ENCODE peak calls at places on chromosomes 16 and 17, in nine cellular contexts. H is foreskin fibroblast, G is lung, E is Caco-2, F is AG09309, P is left lung, T is IMR-90, J is upper lobe of right lung, Q is fibroblast of lung. L is an unnamed sample.

GRCh38 chr16:30910427-30911029 is 12.8 kb upstream of the FBXL19 start:
- DNase-seq in H (no peak), G (no peak), E (no peak), F (no peak), P (no peak), T (no peak), J (no peak), Q (no peak), L (no peak)

GRCh38 chr17:4934173-4934979 is 2.3 kb downstream of the GP1BA start:
- DNase-seq in H (no peak), G (no peak), E (no peak), F (no peak), P (peak; percentile 78), T (peak; percentile 38), J (peak; percentile 71), Q (peak; percentile 58), L (no peak)

GRCh38 chr17:40219073-40219860 is at the start of gene WIPF2:
- DNase-seq in H (peak; percentile 93), G (peak; percentile 97), E (peak; percentile 98), F (peak; percentile 74), P (peak; percentile 98), T (peak; percentile 94), J (peak; percentile 98), Q (peak; percentile 93), L (peak; percentile 78)

GRCh38 chr17:28897769-28898259 is 281 bp upstream of the FLOT2 start:
- DNase-seq in H (no peak), G (no peak), E (no peak), F (no peak), P (no peak), T (no peak), J (no peak), Q (no peak), L (no peak)

GRCh38 chr17:76278268-76278908 is 13.2 kb downstream of the UBALD2 start:
- DNase-seq in H (no peak), G (no peak), E (no peak), F (no peak), P (no peak), T (no peak), J (no peak), Q (no peak), L (no peak)

GRCh38 chr17:8785547-8786412 is 13.4 kb downstream of the MFSD6L start:
- DNase-seq in H (peak; percentile 36), G (peak; percentile 82), E (peak; percentile 61), F (peak; percentile 8), P (peak; percentile 87), T (peak; percentile 56), J (peak; percentile 88), Q (peak; percentile 41), L (peak; percentile 45)

GRCh38 chr17:76855105-76855504 is 13.1 kb upstream of the MGAT5B start:
- DNase-seq in H (no peak), G (no peak), E (no peak), F (no peak), P (no peak), T (no peak), J (no peak), Q (no peak), L (no peak)

GRCh38 chr16:52526830-52527229 is 20.1 kb downstream of the TOX3 start:
- DNase-seq in H (no peak), G (no peak), E (no peak), F (no peak), P (no peak), T (no peak), J (no peak), Q (peak; percentile 3), L (no peak)

GRCh38 chr17:83079766-83080616 is 582 bp downstream of the METRNL start:
- DNase-seq in H (no peak), G (no peak), E (no peak), F (no peak), P (no peak), T (no peak), J (no peak), Q (no peak), L (no peak)

GRCh38 chr17:7575959-7576358 is 3.5 kb upstream of the CD68 start:
- DNase-seq in H (no peak), G (no peak), E (no peak), F (no peak), P (no peak), T (no peak), J (no peak), Q (no peak), L (no peak)
- H3K4me3 ChIP-seq in H (peak overlapping the region; percentile 99), G (no peak overlapping the region), E (no peak overlapping the region), F (no peak overlapping the region), P (no peak overlapping the region), T (no peak overlapping the region), J (no peak overlapping the region), Q (no peak overlapping the region), L (peak overlapping the region; percentile 98)

GRCh38 chr16:47853635-47854034 is 302.2 kb downstream of the ABCC12 start:
- DNase-seq in H (no peak), G (no peak), E (no peak), F (no peak), P (no peak), T (no peak), J (no peak), Q (no peak), L (no peak)

GRCh38 chr16:47849736-47850135 is 306.1 kb downstream of the ABCC12 start:
- DNase-seq in H (no peak), G (no peak), E (no peak), F (no peak), P (no peak), T (no peak), J (no peak), Q (no peak), L (no peak)

GRCh38 chr16:47848481-47849109 is 307.2 kb downstream of the ABCC12 start:
- DNase-seq in H (peak; percentile 4), G (peak; percentile 25), E (no peak), F (no peak), P (no peak), T (peak; percentile 55), J (no peak), Q (peak; percentile 82), L (no peak)

GRCh38 chr16:47852991-47853390 is 302.8 kb downstream of the ABCC12 start:
- DNase-seq in H (no peak), G (no peak), E (no peak), F (no peak), P (no peak), T (no peak), J (no peak), Q (no peak), L (no peak)

DNA sequence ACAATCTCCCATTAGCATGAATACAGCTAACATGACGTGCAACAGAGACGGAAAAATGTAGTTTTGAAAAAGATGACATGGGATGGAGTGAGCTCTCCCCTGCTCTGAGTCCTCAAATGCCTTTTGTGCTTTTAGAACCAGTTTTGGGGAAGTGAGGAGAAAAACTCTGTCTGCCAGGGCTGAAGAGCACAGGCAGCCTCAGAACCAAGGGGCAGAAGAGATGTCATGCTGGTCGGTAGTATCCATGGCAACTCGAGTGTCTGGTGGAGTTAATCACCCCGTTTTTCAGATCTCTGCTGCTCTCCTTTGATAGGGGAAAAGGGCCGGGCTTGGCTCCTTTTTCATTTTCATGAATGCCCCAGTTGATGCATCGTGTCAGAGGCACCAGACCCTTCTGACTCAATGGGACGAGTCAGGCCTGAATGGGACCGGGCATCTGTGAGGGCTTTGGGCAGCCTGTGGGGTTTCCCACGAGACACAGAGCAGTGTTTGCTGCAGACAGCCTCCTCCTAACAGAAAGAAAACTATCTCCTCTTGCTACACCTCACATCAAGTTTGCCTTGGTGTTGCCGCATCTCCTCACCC is 304.7 kb downstream of the ABCC12 start:
- DNase-seq in H (no peak), G (no peak), E (no peak), F (no peak), P (no peak), T (no peak), J (no peak), Q (peak; percentile 10), L (no peak)
- TF ChIP-seq CTCF in H (no peak), G (no peak), E (no peak), F (no peak), P (no peak), T (no peak), J (no peak), Q (no peak), L (no peak)

GRCh38 chr16:57493767-57494166 is 7.5 kb upstream of the DOK4 start:
- DNase-seq in H (no peak), G (no peak), E (no peak), F (no peak), P (no peak), T (no peak), J (no peak), Q (no peak), L (no peak)

GRCh38 chr16:57485916-57486857 is at the start of gene DOK4:
- DNase-seq in H (peak; percentile 75), G (peak; percentile 81), E (peak; percentile 83), F (no peak), P (peak; percentile 97), T (peak; percentile 58), J (peak; percentile 94), Q (peak; percentile 69), L (no peak)

GRCh38 chr16:57486858-57487834 is 853 bp upstream of the DOK4 start:
- DNase-seq in H (no peak), G (no peak), E (peak; percentile 29), F (no peak), P (no peak), T (no peak), J (peak; percentile 46), Q (no peak), L (no peak)

GRCh38 chr16:57485091-57485915 is 990 bp downstream of the DOK4 start:
- DNase-seq in H (no peak), G (no peak), E (peak; percentile 32), F (no peak), P (peak; percentile 82), T (no peak), J (peak; percentile 71), Q (no peak), L (no peak)

DNA sequence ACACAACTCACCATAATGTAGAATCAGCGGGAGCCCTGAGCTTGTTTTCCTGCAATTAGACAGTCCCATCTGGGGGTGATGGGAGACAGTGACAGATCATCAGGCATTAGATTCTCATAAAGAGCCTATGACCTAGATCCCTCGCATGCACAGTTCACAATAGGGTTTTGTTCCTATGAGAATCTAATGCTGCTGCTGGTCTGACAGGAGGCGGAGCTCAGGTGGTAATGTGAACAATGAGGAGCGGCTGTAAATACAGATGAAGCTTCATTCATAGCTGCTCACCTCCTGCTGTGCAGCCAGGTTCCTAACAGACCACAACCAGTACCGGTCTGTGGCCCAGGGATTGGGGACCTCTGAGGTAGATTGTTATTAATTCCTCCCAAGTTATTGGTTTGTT is 2.9 kb upstream of the DOK4 start:
- DNase-seq in H (no peak), G (no peak), E (peak; percentile 27), F (no peak), P (no peak), T (no peak), J (no peak), Q (no peak), L (no peak)
- H3K4me3 ChIP-seq in H (no peak overlapping the region), G (no peak overlapping the region), E (no peak overlapping the region), F (no peak overlapping the region), P (no peak overlapping the region), T (no peak overlapping the region), J (no peak overlapping the region), Q (no peak overlapping the region), L (no peak overlapping the region)

DNA sequence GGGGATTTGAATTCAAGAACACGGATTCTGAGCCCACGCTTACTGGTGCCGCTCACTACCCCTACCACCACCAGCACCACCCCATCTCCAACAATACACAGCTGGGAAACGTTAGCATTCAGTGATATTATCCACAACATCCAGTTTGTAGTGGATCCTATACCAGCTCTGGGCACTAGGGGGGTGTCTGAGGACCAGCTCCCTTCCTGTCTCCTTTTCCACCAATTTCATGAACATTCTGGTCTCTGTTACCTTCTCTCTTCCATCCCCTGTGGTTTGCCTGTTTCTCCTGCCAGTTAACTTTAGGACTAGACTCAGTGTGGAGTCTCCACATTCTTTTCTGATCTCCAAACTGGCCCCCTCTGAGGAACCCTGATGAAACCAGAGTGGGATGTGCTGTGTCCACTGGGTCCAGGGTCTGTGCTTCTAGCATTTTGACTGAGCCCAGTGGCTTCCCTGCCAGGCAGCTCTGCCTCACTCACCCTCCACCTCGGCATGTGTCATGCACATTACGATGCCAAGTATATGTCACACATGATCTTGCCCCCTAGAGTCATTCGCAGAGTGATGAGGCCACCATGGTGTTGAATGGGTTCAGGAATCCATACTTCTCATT is 187.0 kb upstream of the CDH13 start:
- DNase-seq in H (no peak), G (peak; percentile 20), E (no peak), F (no peak), P (no peak), T (peak; percentile 4), J (no peak), Q (no peak), L (no peak)
- TF ChIP-seq CTCF in H (peak; percentile 60), G (no peak), E (peak; percentile 15), F (peak; percentile 69), P (no peak), T (peak; percentile 37), J (peak; percentile 32), Q (peak; percentile 50), L (peak; percentile 63)

L was measured in HFF-Myc.